ENCODE peak calls at places on chromosomes 11 and 22, in seven cellular contexts. R is hepatocyte, Z is PC-3, Q is GM23338, P is MM.1S, M is fibroblast of lung, X is A549. Y is an unnamed sample.

GRCh38 chr22:38540731-38541130 is 29.3 kb downstream of the DMC1 start:
- DNase-seq in Z (no peak), P (no peak), Q (no peak), M (no peak), X (no peak), R (no peak), Y (no peak)

GRCh38 chr11:55942785-55943392 is 6.7 kb upstream of the OR5I1 start:
- DNase-seq in P (peak), X (peak), R (peak), Q (peak), Z (peak), M (peak), Y (no peak)

GRCh38 chr11:69300124-69301032 is 6.4 kb downstream of the MYEOV start:
- DNase-seq in P (no peak), X (peak), Q (no peak), M (no peak), Z (peak), R (no peak), Y (no peak)

GRCh38 chr22:41939981-41940852 is 6.7 kb downstream of the CENPM start:
- DNase-seq in P (peak), Q (peak), M (no peak), X (peak), R (no peak), Z (no peak), Y (no peak)

GRCh38 chr11:46555269-46556054 is 38.4 kb downstream of the AMBRA1 start:
- DNase-seq in Q (no peak), P (no peak), R (no peak), Z (no peak), X (no peak), M (peak), Y (no peak)

GRCh38 chr11:88103337-88104206 is 71.7 kb downstream of the RAB38 start:
- DNase-seq in Q (peak), P (peak), X (peak), Z (peak), R (peak), M (peak), Y (peak)

GRCh38 chr11:69637956-69638871 is 2.7 kb upstream of the CCND1 start:
- DNase-seq in P (no peak), X (peak), M (peak), Q (peak), Z (peak), R (peak), Y (peak)

GRCh38 chr11:116990061-116990473 is 108.2 kb downstream of the SIK3 start:
- DNase-seq in X (no peak), Q (no peak), M (peak), Z (peak), P (no peak), R (peak), Y (no peak)

GRCh38 chr11:34656062-34656720 is 35.3 kb downstream of the EHF start:
- DNase-seq in M (no peak), Q (no peak), R (no peak), Z (peak), P (no peak), X (no peak), Y (no peak)

GRCh38 chr11:129817282-129818051 is 1.8 kb downstream of the TMEM45B start:
- DNase-seq in Q (no peak), X (no peak), M (no peak), P (no peak), Z (peak), R (peak), Y (no peak)

GRCh38 chr11:113971506-113972195 is 3.3 kb upstream of the HTR3A start:
- DNase-seq in Z (no peak), R (no peak), X (no peak), P (no peak), Q (no peak), M (no peak), Y (no peak)

GRCh38 chr11:72787262-72788104 is 6.4 kb downstream of the STARD10 start:
- DNase-seq in P (no peak), Q (peak), R (peak), X (no peak), M (no peak), Z (no peak), Y (peak)

GRCh38 chr11:69233761-69234136 is 60.2 kb upstream of the MYEOV start:
- DNase-seq in P (no peak), M (no peak), R (no peak), Z (no peak), X (no peak), Q (no peak), Y (peak)

GRCh38 chr11:101126551-101127347 is 2.9 kb downstream of the PGR start:
- DNase-seq in M (peak), R (peak), P (peak), Q (peak), Z (no peak), X (no peak), Y (peak)

GRCh38 chr11:101127699-101128570 is 1.7 kb downstream of the PGR start:
- DNase-seq in R (peak), Z (no peak), M (peak), P (no peak), X (no peak), Q (peak), Y (peak)

GRCh38 chr11:101127348-101127698 is 2.3 kb downstream of the PGR start:
- DNase-seq in P (peak), R (peak), X (no peak), Q (peak), M (peak), Z (no peak), Y (peak)

GRCh38 chr11:101128571-101129202 is 926 bp downstream of the PGR start:
- DNase-seq in X (no peak), P (no peak), Z (no peak), R (peak), Q (peak), M (no peak), Y (peak)

DNA sequence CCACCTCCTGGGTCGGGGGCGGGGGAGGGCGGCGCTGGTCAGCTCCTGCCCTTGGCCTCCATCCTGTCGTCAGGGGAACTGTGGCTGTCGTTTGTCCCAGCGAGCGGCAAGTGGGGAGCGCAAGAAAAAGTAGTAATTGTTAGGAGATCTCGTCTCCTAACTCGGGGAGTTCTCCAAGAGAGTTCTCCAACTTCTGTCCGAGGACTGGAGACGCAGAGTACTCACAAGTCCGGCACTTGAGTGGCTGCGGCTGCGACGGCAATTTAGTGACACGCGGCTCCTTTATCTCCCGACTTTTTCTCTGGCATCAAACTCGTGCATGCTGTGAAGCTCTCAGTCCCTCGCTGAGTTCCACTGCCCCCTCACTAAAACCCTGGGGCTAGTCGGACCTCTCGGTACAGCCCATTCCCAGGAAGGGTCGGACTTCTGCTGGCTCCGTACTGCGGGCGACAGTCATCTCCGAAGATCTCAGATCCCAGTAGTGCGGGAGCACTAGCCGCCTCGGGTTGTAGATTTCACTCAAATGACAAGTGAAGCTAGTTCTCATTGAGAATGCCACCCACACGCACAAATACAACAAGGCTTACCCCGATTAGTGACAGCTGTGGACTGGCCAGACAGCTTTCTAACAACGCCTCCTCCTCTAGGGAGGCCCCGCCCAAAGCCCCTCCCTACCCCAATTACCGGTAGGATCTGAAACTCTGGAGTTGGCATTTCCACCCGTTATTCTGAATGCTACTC is at the start of gene PGR:
- DNase-seq in R (peak), X (no peak), P (no peak), Q (peak), Z (no peak), M (peak), Y (peak)
- H3K4me2 ChIP-seq in R (peak), X (peak), P (no peak), Q (peak), Z (peak), M (peak), Y (peak)

DNA sequence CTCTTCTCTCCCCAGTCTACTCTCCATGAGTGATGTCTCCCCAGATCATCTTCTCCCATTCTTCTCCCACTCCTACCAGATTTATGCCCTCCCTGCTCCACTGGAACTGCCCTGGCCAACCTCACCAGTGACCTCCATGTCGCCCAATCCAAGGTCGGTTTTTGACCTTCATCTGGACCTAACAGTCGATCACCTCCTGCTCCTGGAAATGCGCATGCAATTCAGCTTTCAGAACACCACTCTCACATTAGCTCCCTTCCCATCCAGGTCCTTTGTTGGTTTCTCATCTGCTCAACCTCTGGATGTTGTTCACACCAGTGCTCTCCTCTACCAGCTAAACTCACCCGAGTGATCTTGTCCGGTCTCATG is 5.3 kb downstream of the RIBC2 start:
- DNase-seq in Q (no peak), P (no peak), X (no peak), Z (no peak), M (no peak), R (no peak), Y (no peak)
- H3K4me2 ChIP-seq in Q (no peak), P (no peak), X (no peak), Z (no peak), M (no peak), R (no peak), Y (no peak)

DNA sequence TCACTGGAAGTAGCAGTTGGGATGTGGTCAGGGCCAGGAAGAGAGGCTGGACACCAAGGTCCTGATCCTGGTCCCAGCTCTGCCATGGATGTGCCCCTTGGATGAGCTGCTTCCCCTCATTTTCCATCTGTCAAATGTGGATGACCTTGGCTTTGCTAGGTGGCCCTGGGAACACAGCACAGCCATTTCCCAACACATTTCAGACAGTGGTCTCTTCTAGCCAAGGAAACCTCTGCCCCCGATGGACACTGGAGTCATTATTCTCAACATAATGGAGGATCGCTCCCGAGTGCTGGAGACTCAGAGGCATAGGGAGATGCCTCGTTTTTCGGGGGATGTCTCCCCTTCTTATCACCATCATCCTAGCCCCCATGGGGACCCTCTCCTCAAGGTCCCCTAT is 13.6 kb upstream of the MPPED1 start:
- DNase-seq in Z (no peak), R (no peak), X (no peak), Q (no peak), P (no peak), M (no peak), Y (no peak)
- H3K4me2 ChIP-seq in Z (no peak), R (no peak), X (no peak), Q (no peak), P (no peak), M (no peak), Y (no peak)

GRCh38 chr22:22036588-22036987 is 54.0 kb upstream of the TOP3B start:
- DNase-seq in R (no peak), M (no peak), Q (no peak), Z (no peak), P (no peak), X (no peak), Y (no peak)
- H3K4me2 ChIP-seq in R (no peak), M (no peak), Q (no peak), Z (no peak), P (peak), X (no peak), Y (no peak)

GRCh38 chr11:94117871-94118270 is 10.8 kb upstream of the PANX1 start:
- DNase-seq in M (no peak), Z (peak), P (no peak), X (no peak), R (no peak), Q (no peak), Y (no peak)
- H3K4me2 ChIP-seq in M (no peak), Z (no peak), P (no peak), X (no peak), R (no peak), Q (no peak), Y (no peak)

GRCh38 chr11:9601041-9601875 is 27.8 kb downstream of the WEE1 start:
- DNase-seq in X (no peak), M (peak), Q (peak), P (peak), R (no peak), Z (no peak), Y (peak)

GRCh38 chr11:9600166-9600565 is 26.7 kb downstream of the WEE1 start:
- DNase-seq in M (no peak), X (no peak), P (no peak), Z (no peak), R (no peak), Q (no peak), Y (no peak)

GRCh38 chr11:9604134-9604533 is 30.7 kb downstream of the WEE1 start:
- DNase-seq in M (no peak), X (no peak), R (no peak), Z (no peak), Q (no peak), P (no peak), Y (no peak)

GRCh38 chr11:9600651-9601040 is 27.2 kb downstream of the WEE1 start:
- DNase-seq in M (no peak), X (no peak), P (peak), Z (peak), Q (no peak), R (peak), Y (no peak)

DNA sequence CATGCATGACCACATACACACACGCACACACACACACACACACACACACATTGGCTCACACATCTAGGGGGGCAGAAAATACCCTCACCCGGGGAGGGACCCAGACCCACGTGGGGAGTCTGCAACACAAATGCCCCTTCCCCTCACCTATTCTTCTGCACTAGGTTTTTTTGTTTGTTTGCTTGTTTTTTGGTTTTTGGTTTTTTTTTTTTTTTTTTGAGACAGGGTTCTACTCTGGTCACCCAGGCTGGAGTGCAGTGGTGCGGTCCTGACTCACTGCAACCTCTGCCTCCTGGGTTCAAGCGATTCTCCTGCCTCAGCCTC is 28.4 kb downstream of the WEE1 start:
- DNase-seq in X (no peak), M (no peak), Z (no peak), Q (no peak), R (no peak), P (no peak), Y (no peak)
- H3K4me2 ChIP-seq in X (no peak), M (no peak), Z (no peak), Q (no peak), R (no peak), P (peak), Y (no peak)

GRCh38 chr11:4459470-4459869 is 10.4 kb downstream of the OR52K2 start:
- DNase-seq in M (no peak), P (no peak), Z (no peak), Q (no peak), R (peak), X (no peak), Y (no peak)
- H3K4me2 ChIP-seq in M (no peak), P (no peak), Z (no peak), Q (no peak), R (peak), X (no peak), Y (no peak)

DNA sequence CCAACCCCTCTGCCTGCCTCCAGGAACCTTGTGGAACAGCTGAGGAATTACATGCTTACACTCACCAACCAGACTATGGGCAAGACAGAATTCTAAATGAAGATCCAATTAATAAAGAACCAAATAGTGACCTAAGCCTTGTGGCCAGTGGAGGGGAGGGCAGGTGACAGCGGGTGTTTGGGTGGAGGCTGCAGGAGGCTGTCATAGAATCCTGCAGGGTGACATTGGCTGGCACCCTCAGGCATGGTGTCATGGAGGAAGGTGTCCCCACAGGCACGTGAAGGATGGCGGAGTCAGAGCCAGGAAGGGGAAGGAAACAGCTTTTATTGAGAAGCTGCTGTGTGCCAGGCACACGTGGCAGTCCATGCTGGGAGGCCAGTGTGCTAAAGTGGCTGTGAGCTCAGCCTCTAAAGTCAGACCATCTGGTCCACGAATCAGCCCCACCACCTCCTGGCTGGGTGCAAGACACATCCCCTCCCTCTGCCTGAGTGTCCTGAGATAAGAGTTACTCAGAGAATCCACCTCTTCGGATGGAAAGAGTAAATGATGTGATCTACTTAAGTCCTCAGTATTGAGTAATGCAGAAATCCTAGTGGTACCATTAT is 8.7 kb downstream of the MYO18B start:
- DNase-seq in Q (no peak), R (no peak), X (no peak), M (no peak), Z (no peak), P (no peak), Y (no peak)
- H3K4me2 ChIP-seq in Q (no peak), R (no peak), X (peak), M (no peak), Z (no peak), P (no peak), Y (no peak)